ENCODE peak calls at places on chromosomes 7 and 10, in nine cellular contexts. One of them, this sample, is unnamed.

GRCh38 chr10:11586170-11586569 is 25.3 kb downstream of the USP6NL start:
- DNase-seq in transverse colon: no peak
- DNase-seq in stomach: no peak
- DNase-seq in esophagus muscularis mucosa: no peak
- DNase-seq in A549: no peak
- DNase-seq in sigmoid colon: no peak
- DNase-seq in K562: no peak
- DNase-seq in ovary: no peak
- DNase-seq in tibial nerve: no peak
- DNase-seq in this sample: no peak

GRCh38 chr7:80060218-80060806 is 74.3 kb upstream of the GNAI1 start:
- DNase-seq in transverse colon: no peak
- DNase-seq in stomach: no peak
- DNase-seq in esophagus muscularis mucosa: no peak
- DNase-seq in A549: peak; percentile 17
- DNase-seq in sigmoid colon: no peak
- DNase-seq in K562: no peak
- DNase-seq in ovary: no peak
- DNase-seq in tibial nerve: no peak
- DNase-seq in this sample: no peak

GRCh38 chr7:68245688-68246087 is 1249.1 kb downstream of the TYW1 start:
- DNase-seq in transverse colon: no peak
- DNase-seq in stomach: no peak
- DNase-seq in esophagus muscularis mucosa: no peak
- DNase-seq in A549: no peak
- DNase-seq in sigmoid colon: no peak
- DNase-seq in K562: no peak
- DNase-seq in ovary: no peak
- DNase-seq in tibial nerve: no peak
- DNase-seq in this sample: no peak

GRCh38 chr7:112509390-112509789 is 28.6 kb downstream of the LSMEM1 start:
- DNase-seq in transverse colon: no peak
- DNase-seq in stomach: no peak
- DNase-seq in esophagus muscularis mucosa: no peak
- DNase-seq in A549: no peak
- DNase-seq in sigmoid colon: no peak
- DNase-seq in K562: no peak
- DNase-seq in ovary: no peak
- DNase-seq in tibial nerve: no peak
- DNase-seq in this sample: no peak

GRCh38 chr10:3455385-3456334 is 283.1 kb upstream of the PITRM1 start:
- DNase-seq in transverse colon: no peak
- DNase-seq in stomach: no peak
- DNase-seq in esophagus muscularis mucosa: no peak
- DNase-seq in A549: no peak
- DNase-seq in sigmoid colon: no peak
- DNase-seq in K562: no peak
- DNase-seq in ovary: no peak
- DNase-seq in tibial nerve: no peak
- DNase-seq in this sample: no peak

GRCh38 chr10:46530249-46531186 is 25.9 kb downstream of the GPRIN2 start:
- DNase-seq in transverse colon: peak; percentile 5
- DNase-seq in stomach: peak; percentile 24
- DNase-seq in esophagus muscularis mucosa: no peak
- DNase-seq in A549: peak; percentile 79
- DNase-seq in sigmoid colon: peak; percentile 56
- DNase-seq in K562: no peak
- DNase-seq in ovary: no peak
- DNase-seq in tibial nerve: peak; percentile 63
- DNase-seq in this sample: peak; percentile 57

GRCh38 chr10:102120987-102121738 is 995 bp upstream of the LDB1 start:
- DNase-seq in transverse colon: peak; percentile 66
- DNase-seq in stomach: peak; percentile 38
- DNase-seq in esophagus muscularis mucosa: no peak
- DNase-seq in A549: no peak
- DNase-seq in sigmoid colon: peak; percentile 96
- DNase-seq in K562: peak; percentile 49
- DNase-seq in ovary: peak; percentile 95
- DNase-seq in tibial nerve: peak; percentile 47
- DNase-seq in this sample: no peak

GRCh38 chr10:28793482-28793881 is 116.2 kb downstream of the BAMBI start:
- DNase-seq in transverse colon: peak; percentile 42
- DNase-seq in stomach: no peak
- DNase-seq in esophagus muscularis mucosa: no peak
- DNase-seq in A549: no peak
- DNase-seq in sigmoid colon: no peak
- DNase-seq in K562: no peak
- DNase-seq in ovary: no peak
- DNase-seq in tibial nerve: no peak
- DNase-seq in this sample: no peak

GRCh38 chr7:113289140-113289740 is 170.9 kb upstream of the SMIM30 start:
- DNase-seq in transverse colon: no peak
- DNase-seq in stomach: no peak
- DNase-seq in esophagus muscularis mucosa: no peak
- DNase-seq in A549: no peak
- DNase-seq in sigmoid colon: no peak
- DNase-seq in K562: peak; percentile 21
- DNase-seq in ovary: no peak
- DNase-seq in tibial nerve: no peak
- DNase-seq in this sample: no peak

GRCh38 chr10:80684217-80684616 is 146.5 kb downstream of the SH2D4B start:
- DNase-seq in transverse colon: no peak
- DNase-seq in stomach: no peak
- DNase-seq in esophagus muscularis mucosa: no peak
- DNase-seq in A549: peak; percentile 21
- DNase-seq in sigmoid colon: no peak
- DNase-seq in K562: peak; percentile 82
- DNase-seq in ovary: no peak
- DNase-seq in tibial nerve: no peak
- DNase-seq in this sample: no peak

GRCh38 chr10:117911684-117912083 is 135.1 kb downstream of the RAB11FIP2 start:
- DNase-seq in transverse colon: no peak
- DNase-seq in stomach: no peak
- DNase-seq in esophagus muscularis mucosa: no peak
- DNase-seq in A549: no peak
- DNase-seq in sigmoid colon: no peak
- DNase-seq in K562: no peak
- DNase-seq in ovary: no peak
- DNase-seq in tibial nerve: no peak
- DNase-seq in this sample: no peak

GRCh38 chr7:135979674-135980660 is 2.8 kb upstream of the MTPN start:
- DNase-seq in transverse colon: no peak
- DNase-seq in stomach: no peak
- DNase-seq in esophagus muscularis mucosa: no peak
- DNase-seq in A549: no peak
- DNase-seq in sigmoid colon: no peak
- DNase-seq in K562: no peak
- DNase-seq in ovary: no peak
- DNase-seq in tibial nerve: no peak
- DNase-seq in this sample: no peak

GRCh38 chr10:69439350-69439739 is 11.9 kb upstream of the TSPAN15 start:
- DNase-seq in transverse colon: peak; percentile 68
- DNase-seq in stomach: no peak
- DNase-seq in esophagus muscularis mucosa: no peak
- DNase-seq in A549: no peak
- DNase-seq in sigmoid colon: peak; percentile 85
- DNase-seq in K562: no peak
- DNase-seq in ovary: no peak
- DNase-seq in tibial nerve: no peak
- DNase-seq in this sample: peak; percentile 67

GRCh38 chr10:63364918-63365317 is 100.9 kb downstream of the JMJD1C start:
- DNase-seq in transverse colon: no peak
- DNase-seq in stomach: no peak
- DNase-seq in esophagus muscularis mucosa: no peak
- DNase-seq in A549: no peak
- DNase-seq in sigmoid colon: no peak
- DNase-seq in K562: no peak
- DNase-seq in ovary: no peak
- DNase-seq in tibial nerve: no peak
- DNase-seq in this sample: no peak

GRCh38 chr10:84397735-84398144 is 69.4 kb downstream of the CCSER2 start:
- DNase-seq in transverse colon: no peak
- DNase-seq in stomach: no peak
- DNase-seq in esophagus muscularis mucosa: no peak
- DNase-seq in A549: no peak
- DNase-seq in sigmoid colon: no peak
- DNase-seq in K562: no peak
- DNase-seq in ovary: no peak
- DNase-seq in tibial nerve: no peak
- DNase-seq in this sample: no peak

GRCh38 chr10:102408728-102409603 is 9.6 kb downstream of the PSD start:
- DNase-seq in transverse colon: peak; percentile 64
- DNase-seq in stomach: no peak
- DNase-seq in esophagus muscularis mucosa: no peak
- DNase-seq in A549: no peak
- DNase-seq in sigmoid colon: peak; percentile 95
- DNase-seq in K562: peak; percentile 60
- DNase-seq in ovary: peak; percentile 65
- DNase-seq in tibial nerve: no peak
- DNase-seq in this sample: peak; percentile 69

GRCh38 chr7:44634839-44635591 is 28.6 kb downstream of the OGDH start:
- DNase-seq in transverse colon: peak; percentile 83
- DNase-seq in stomach: peak; percentile 71
- DNase-seq in esophagus muscularis mucosa: no peak
- DNase-seq in A549: no peak
- DNase-seq in sigmoid colon: no peak
- DNase-seq in K562: peak; percentile 73
- DNase-seq in ovary: no peak
- DNase-seq in tibial nerve: no peak
- DNase-seq in this sample: peak; percentile 76
- TF ChIP-seq EP300 in transverse colon: no peak
- TF ChIP-seq EP300 in stomach: no peak
- TF ChIP-seq EP300 in esophagus muscularis mucosa: no peak
- TF ChIP-seq EP300 in A549: no peak
- TF ChIP-seq EP300 in sigmoid colon: no peak
- TF ChIP-seq EP300 in K562: no peak
- TF ChIP-seq EP300 in ovary: no peak
- TF ChIP-seq EP300 in tibial nerve: no peak
- TF ChIP-seq EP300 in this sample: no peak

GRCh38 chr10:23442936-23443335 is 4.1 kb downstream of the OTUD1 start:
- DNase-seq in transverse colon: no peak
- DNase-seq in stomach: no peak
- DNase-seq in esophagus muscularis mucosa: no peak
- DNase-seq in A549: no peak
- DNase-seq in sigmoid colon: no peak
- DNase-seq in K562: no peak
- DNase-seq in ovary: no peak
- DNase-seq in tibial nerve: no peak
- DNase-seq in this sample: no peak

GRCh38 chr10:23438547-23439451 is at the start of gene OTUD1:
- DNase-seq in transverse colon: peak; percentile 96
- DNase-seq in stomach: peak; percentile 98
- DNase-seq in esophagus muscularis mucosa: peak; percentile 98
- DNase-seq in A549: peak; percentile 85
- DNase-seq in sigmoid colon: peak; percentile 98
- DNase-seq in K562: peak; percentile 90
- DNase-seq in ovary: peak; percentile 95
- DNase-seq in tibial nerve: peak; percentile 93
- DNase-seq in this sample: peak; percentile 96

GRCh38 chr10:23439452-23439919 is 611 bp downstream of the OTUD1 start:
- DNase-seq in transverse colon: no peak
- DNase-seq in stomach: no peak
- DNase-seq in esophagus muscularis mucosa: no peak
- DNase-seq in A549: peak; percentile 17
- DNase-seq in sigmoid colon: peak; percentile 66
- DNase-seq in K562: peak; percentile 38
- DNase-seq in ovary: no peak
- DNase-seq in tibial nerve: peak; percentile 12
- DNase-seq in this sample: no peak

GRCh38 chr10:23437987-23438546 is 808 bp upstream of the OTUD1 start:
- DNase-seq in transverse colon: no peak
- DNase-seq in stomach: no peak
- DNase-seq in esophagus muscularis mucosa: no peak
- DNase-seq in A549: no peak
- DNase-seq in sigmoid colon: no peak
- DNase-seq in K562: no peak
- DNase-seq in ovary: no peak
- DNase-seq in tibial nerve: no peak
- DNase-seq in this sample: peak; percentile 63

GRCh38 chr10:23439920-23440875 is 1.3 kb downstream of the OTUD1 start:
- DNase-seq in transverse colon: peak; percentile 35
- DNase-seq in stomach: peak; percentile 31
- DNase-seq in esophagus muscularis mucosa: no peak
- DNase-seq in A549: peak; percentile 14
- DNase-seq in sigmoid colon: peak; percentile 65
- DNase-seq in K562: no peak
- DNase-seq in ovary: peak; percentile 26
- DNase-seq in tibial nerve: no peak
- DNase-seq in this sample: peak; percentile 66
- H3K27ac ChIP-seq in transverse colon: peak overlapping the region; percentile 96
- H3K27ac ChIP-seq in stomach: peak overlapping the region; percentile 94
- H3K27ac ChIP-seq in esophagus muscularis mucosa: peak overlapping the region; percentile 96
- H3K27ac ChIP-seq in A549: peak overlapping the region; percentile 78
- H3K27ac ChIP-seq in sigmoid colon: peak overlapping the region; percentile 97
- H3K27ac ChIP-seq in K562: no peak overlapping the region
- H3K27ac ChIP-seq in ovary: peak overlapping the region; percentile 94
- H3K27ac ChIP-seq in tibial nerve: peak overlapping the region; percentile 94
- H3K27ac ChIP-seq in this sample: peak overlapping the region; percentile 99

DNA sequence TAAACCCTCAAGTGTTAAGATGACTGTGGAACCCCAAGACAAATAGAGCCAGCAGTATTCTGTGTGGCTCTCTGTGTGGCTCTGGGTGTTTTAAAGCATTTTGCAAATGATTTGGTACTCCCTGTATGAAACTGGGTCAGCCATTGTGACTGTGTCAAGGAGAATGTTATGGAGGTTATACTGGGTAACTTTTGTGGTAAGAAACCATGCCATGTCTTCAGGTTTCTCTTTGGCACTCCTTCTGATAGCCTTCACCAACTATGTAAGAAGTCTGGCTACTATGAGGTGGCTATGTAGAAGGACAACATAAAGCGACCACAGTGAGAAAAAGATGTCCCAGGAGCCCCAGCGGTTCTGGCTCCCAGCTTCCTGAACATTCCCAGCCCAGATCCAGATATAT is 226.6 kb upstream of the RHOBTB1 start:
- DNase-seq in transverse colon: no peak
- DNase-seq in stomach: no peak
- DNase-seq in esophagus muscularis mucosa: no peak
- DNase-seq in A549: no peak
- DNase-seq in sigmoid colon: no peak
- DNase-seq in K562: no peak
- DNase-seq in ovary: no peak
- DNase-seq in tibial nerve: no peak
- DNase-seq in this sample: no peak
- TF ChIP-seq POLR2A in transverse colon: no peak
- TF ChIP-seq POLR2A in stomach: no peak
- TF ChIP-seq POLR2A in esophagus muscularis mucosa: no peak
- TF ChIP-seq POLR2A in A549: no peak
- TF ChIP-seq POLR2A in sigmoid colon: no peak
- TF ChIP-seq POLR2A in K562: no peak
- TF ChIP-seq POLR2A in ovary: no peak
- TF ChIP-seq POLR2A in tibial nerve: no peak
- TF ChIP-seq POLR2A in this sample: no peak

DNA sequence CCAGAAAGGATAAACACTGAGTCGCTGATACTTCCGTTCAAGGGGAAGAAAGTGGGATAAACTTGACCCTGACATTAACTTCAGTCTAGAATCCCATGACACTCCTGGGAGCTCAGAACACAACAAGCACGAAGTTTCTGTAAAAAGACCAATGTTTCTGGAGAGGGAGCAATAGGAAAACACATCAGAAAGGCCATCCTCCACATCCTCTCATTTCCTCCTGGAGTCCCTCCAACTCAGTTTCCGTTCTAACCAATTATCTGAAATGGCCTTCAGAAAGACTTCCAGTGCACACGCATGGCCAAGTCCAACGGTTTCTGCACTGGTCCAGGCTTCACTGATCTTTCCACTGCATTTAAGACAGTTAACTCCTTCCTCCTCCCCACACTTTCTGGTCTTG is 113.4 kb downstream of the SORBS1 start:
- DNase-seq in transverse colon: no peak
- DNase-seq in stomach: no peak
- DNase-seq in esophagus muscularis mucosa: no peak
- DNase-seq in A549: no peak
- DNase-seq in sigmoid colon: no peak
- DNase-seq in K562: no peak
- DNase-seq in ovary: peak; percentile 33
- DNase-seq in tibial nerve: peak; percentile 63
- DNase-seq in this sample: no peak
- TF ChIP-seq EP300 in transverse colon: no peak
- TF ChIP-seq EP300 in stomach: no peak
- TF ChIP-seq EP300 in esophagus muscularis mucosa: no peak
- TF ChIP-seq EP300 in A549: no peak
- TF ChIP-seq EP300 in sigmoid colon: no peak
- TF ChIP-seq EP300 in K562: no peak
- TF ChIP-seq EP300 in ovary: no peak
- TF ChIP-seq EP300 in tibial nerve: peak; percentile 67
- TF ChIP-seq EP300 in this sample: no peak